ENCODE peak calls at places on chromosome 17, in nine cellular contexts. V is neural crest cell, C is mesothelial cell of epicardium, K is fibroblast of lung, F is WTC11, G is AG09319, R is AG10803, D is Peyer's patch, X is IMR-90. O is an unnamed sample.

GRCh38 chr17:82608816-82609215 is 39.4 kb downstream of the WDR45B start:
- DNase-seq in C (no peak), R (no peak), V (no peak), D (no peak), K (no peak), G (no peak), X (no peak), F (no peak), O (no peak)

GRCh38 chr17:66138120-66138519 is 53.8 kb downstream of the CEP112 start:
- DNase-seq in R (no peak), C (no peak), V (no peak), D (no peak), F (no peak), G (no peak), K (no peak), X (no peak), O (no peak)

GRCh38 chr17:39175695-39176093 is 9.7 kb upstream of the ARL5C start:
- DNase-seq in V (no peak), C (no peak), F (no peak), K (no peak), X (no peak), G (no peak), D (no peak), R (no peak), O (no peak)

GRCh38 chr17:64240261-64240740 is 22.8 kb downstream of the TEX2 start:
- DNase-seq in V (no peak), X (peak), K (no peak), G (no peak), R (no peak), F (no peak), D (no peak), C (no peak), O (no peak)

GRCh38 chr17:75535119-75535537 is 9.6 kb downstream of the LLGL2 start:
- DNase-seq in C (no peak), K (no peak), V (no peak), D (peak), R (no peak), F (no peak), X (no peak), G (no peak), O (no peak)

GRCh38 chr17:76458580-76459490 is 5.9 kb upstream of the UBE2O start:
- DNase-seq in X (peak), V (peak), F (peak), R (peak), D (peak), C (peak), G (no peak), K (peak), O (no peak)

GRCh38 chr17:38628441-38628840 is 22.7 kb upstream of the SRCIN1 start:
- DNase-seq in K (no peak), G (no peak), D (no peak), V (no peak), X (peak), C (no peak), F (peak), R (peak), O (no peak)

GRCh38 chr17:75270218-75270965 is 639 bp downstream of the MIF4GD start:
- DNase-seq in C (peak), G (no peak), R (peak), K (peak), F (peak), V (peak), D (peak), X (peak), O (peak)

GRCh38 chr17:19739241-19740201 is 8.6 kb downstream of the ALDH3A1 start:
- DNase-seq in K (no peak), V (no peak), G (no peak), R (no peak), F (no peak), X (no peak), D (no peak), C (no peak), O (no peak)

GRCh38 chr17:66734544-66734943 is 100.4 kb upstream of the CACNG5 start:
- DNase-seq in K (no peak), V (no peak), X (no peak), D (no peak), F (no peak), R (no peak), C (no peak), G (no peak), O (no peak)

GRCh38 chr17:71585540-71585939 is 535.3 kb upstream of the SOX9 start:
- DNase-seq in X (no peak), D (no peak), C (no peak), V (no peak), R (no peak), G (no peak), K (no peak), F (no peak), O (no peak)

GRCh38 chr17:82288602-82288927 is 15.1 kb upstream of the CSNK1D start:
- DNase-seq in V (no peak), G (no peak), D (no peak), X (no peak), F (no peak), C (no peak), K (no peak), R (no peak), O (no peak)

GRCh38 chr17:37110012-37110701 is 161.4 kb downstream of the AATF start:
- DNase-seq in D (no peak), K (no peak), R (no peak), F (no peak), X (no peak), C (no peak), G (no peak), V (no peak), O (no peak)

GRCh38 chr17:65750678-65751077 is 189.2 kb upstream of the AXIN2 start:
- DNase-seq in C (peak), F (no peak), D (no peak), K (peak), R (peak), V (no peak), G (peak), X (peak), O (no peak)

GRCh38 chr17:32995416-32995815 is 3.8 kb downstream of the SPACA3 start:
- DNase-seq in G (no peak), K (no peak), D (no peak), X (no peak), V (no peak), F (no peak), C (no peak), R (no peak), O (no peak)

GRCh38 chr17:74736423-74737298 is at the start of gene RAB37:
- DNase-seq in F (peak), K (no peak), X (no peak), D (peak), V (no peak), C (no peak), G (no peak), R (no peak), O (no peak)

GRCh38 chr17:18246880-18247612 is 11.5 kb downstream of the FLII start:
- DNase-seq in R (no peak), D (peak), F (peak), K (peak), X (peak), C (peak), V (no peak), G (no peak), O (no peak)

GRCh38 chr17:63834431-63835166 is 7.1 kb upstream of the FTSJ3 start:
- DNase-seq in D (peak), K (peak), F (peak), G (no peak), C (no peak), X (peak), V (peak), R (peak), O (no peak)

GRCh38 chr17:42312285-42313130 is 24.2 kb downstream of the STAT5A start:
- DNase-seq in V (peak), R (peak), K (peak), D (peak), G (no peak), X (peak), F (peak), C (peak), O (peak)

GRCh38 chr17:7405882-7406825 is 1.5 kb upstream of the NLGN2 start:
- DNase-seq in K (no peak), G (no peak), C (no peak), X (no peak), F (no peak), V (no peak), D (no peak), R (no peak), O (no peak)

GRCh38 chr17:63682981-63683380 is 16.9 kb downstream of the LIMD2 start:
- DNase-seq in C (no peak), K (no peak), D (no peak), G (no peak), X (no peak), R (no peak), F (no peak), V (no peak), O (no peak)

GRCh38 chr17:31704483-31704882 is 154.6 kb downstream of the COPRS start:
- DNase-seq in G (no peak), X (no peak), F (no peak), R (no peak), C (no peak), V (no peak), K (no peak), D (no peak), O (peak)

GRCh38 chr17:64006361-64007088 is 8.4 kb downstream of the PRR29 start:
- DNase-seq in X (no peak), G (no peak), R (no peak), D (no peak), K (no peak), C (no peak), V (no peak), F (no peak), O (no peak)

GRCh38 chr17:32355649-32356377 is 5.9 kb downstream of the ZNF207 start:
- DNase-seq in V (no peak), D (no peak), G (no peak), F (no peak), K (peak), X (no peak), R (no peak), C (no peak), O (no peak)

GRCh38 chr17:9237661-9238301 is 216.5 kb downstream of the NTN1 start:
- DNase-seq in G (no peak), C (no peak), F (no peak), D (no peak), X (no peak), K (no peak), R (no peak), V (peak), O (no peak)

GRCh38 chr17:9839433-9839832 is 13.7 kb downstream of the GLP2R start:
- DNase-seq in G (no peak), K (peak), F (peak), X (peak), C (no peak), D (no peak), V (no peak), R (peak), O (no peak)

DNA sequence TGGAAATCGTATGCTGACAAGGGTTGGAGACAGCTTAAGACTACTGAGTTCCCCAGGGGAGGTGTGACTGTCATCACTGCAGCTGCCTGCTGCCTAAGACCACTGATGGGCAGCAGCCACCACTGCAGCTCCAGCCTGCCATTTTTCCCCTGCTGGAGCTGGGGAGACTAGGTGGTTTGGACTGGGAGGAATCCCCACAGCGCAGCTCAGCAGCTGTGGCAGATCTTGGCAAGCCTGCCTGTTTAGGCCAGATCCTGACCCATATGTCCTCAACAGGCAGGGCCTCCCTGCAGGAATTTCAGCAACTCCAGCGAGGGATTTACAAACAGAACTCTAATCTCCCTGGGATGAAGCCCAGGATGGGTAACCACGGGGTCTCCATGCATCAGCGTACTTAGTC is 356.4 kb upstream of the TOM1L1 start:
- DNase-seq in V (no peak), C (no peak), G (no peak), X (no peak), F (peak), K (no peak), R (no peak), D (no peak), O (no peak)
- TF ChIP-seq CTCF in V (no peak), C (no peak), G (no peak), X (no peak), F (no peak), K (no peak), R (no peak), D (no peak), O (no peak)

DNA sequence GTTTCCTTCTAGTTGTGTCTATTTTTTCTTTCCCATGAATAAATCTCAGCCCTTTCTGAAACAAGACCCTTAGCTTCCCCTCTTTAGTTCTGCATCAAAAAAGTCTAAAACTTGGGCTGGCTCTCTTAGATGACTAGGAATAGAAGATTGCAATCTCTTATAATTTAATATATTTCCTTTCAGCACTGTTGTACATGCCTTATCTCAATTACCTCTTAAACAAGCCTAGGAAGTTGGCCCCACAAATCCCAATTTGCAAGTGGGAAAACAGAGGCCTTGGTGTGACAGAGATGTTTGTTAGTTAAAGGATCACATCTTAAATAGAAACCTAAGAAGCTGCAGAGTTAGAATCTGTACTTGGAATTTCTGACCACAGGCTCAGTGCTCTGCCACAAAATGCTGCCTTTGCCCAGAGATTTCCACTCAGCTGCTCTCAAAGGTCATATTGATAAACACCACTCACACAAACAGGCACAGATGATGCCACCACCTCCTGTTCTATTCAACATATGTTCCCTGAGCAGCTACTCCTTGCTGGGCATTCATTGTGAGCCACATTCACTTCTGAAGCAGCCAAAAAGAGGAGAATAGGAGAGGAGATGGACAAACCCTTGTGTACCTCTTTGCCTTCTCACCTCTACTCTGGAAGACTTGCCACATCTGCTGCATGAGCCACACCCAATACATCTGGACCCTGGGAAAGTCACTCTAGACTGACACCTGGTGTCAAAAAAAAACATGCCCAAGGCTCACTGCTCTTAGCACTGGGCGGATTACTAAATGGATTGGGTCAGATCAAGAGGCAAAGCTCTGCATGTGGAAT is 5.5 kb downstream of the CCDC182 start:
- DNase-seq in C (no peak), G (no peak), D (no peak), K (no peak), R (no peak), F (no peak), X (no peak), V (no peak), O (no peak)
- TF ChIP-seq CTCF in C (no peak), G (no peak), D (peak), K (no peak), R (no peak), F (no peak), X (peak), V (peak), O (peak)

DNA sequence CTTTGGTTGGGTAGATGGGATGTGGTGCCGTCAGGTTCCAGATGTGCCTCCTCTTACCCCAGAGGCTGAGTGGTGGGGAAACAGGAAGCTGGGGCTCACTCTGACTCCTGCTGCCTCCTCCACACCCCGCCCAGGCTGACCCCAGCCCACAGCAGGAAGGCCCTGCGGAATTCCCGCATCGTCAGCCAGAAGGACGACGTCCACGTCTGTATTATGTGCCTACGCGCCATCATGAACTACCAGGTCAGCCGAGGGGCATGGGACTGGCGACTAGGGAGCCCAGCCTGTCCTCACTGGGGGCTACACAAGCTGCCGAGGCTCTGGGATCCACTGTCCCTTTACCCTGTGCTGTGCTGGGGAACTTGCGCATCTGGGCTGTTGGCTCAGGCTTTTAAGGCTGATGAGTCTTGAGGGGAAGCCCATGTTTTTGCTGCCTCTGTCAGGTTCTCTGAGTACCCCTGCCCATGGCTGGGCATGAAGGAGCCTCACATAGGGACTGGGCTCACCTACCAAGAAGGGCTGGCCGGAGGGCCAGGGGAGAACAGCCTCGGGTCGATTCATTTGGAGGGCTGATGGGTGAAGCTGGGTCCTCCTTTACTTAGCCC is 14.4 kb downstream of the FMNL1 start:
- DNase-seq in D (no peak), G (no peak), F (no peak), C (no peak), K (no peak), R (no peak), V (no peak), X (no peak), O (no peak)
- TF ChIP-seq CTCF in D (no peak), G (no peak), F (peak), C (peak), K (no peak), R (no peak), V (peak), X (no peak), O (peak)

GRCh38 chr17:4263282-4264215 is at the start of gene ANKFY1:
- DNase-seq in K (peak), X (peak), F (peak), V (peak), R (peak), C (peak), D (peak), G (peak), O (peak)
- TF ChIP-seq CTCF in K (no peak), X (peak), F (no peak), V (no peak), R (no peak), C (no peak), D (no peak), G (peak), O (peak)

GRCh38 chr17:49846938-49847712 is 744 bp downstream of the TAC4 start:
- DNase-seq in V (no peak), R (no peak), K (no peak), C (no peak), D (no peak), G (no peak), X (no peak), F (no peak), O (no peak)

GRCh38 chr17:49845210-49845782 is 2.6 kb downstream of the TAC4 start:
- DNase-seq in D (no peak), V (no peak), C (no peak), R (no peak), X (no peak), K (no peak), F (no peak), G (no peak), O (no peak)

GRCh38 chr17:49841548-49841947 is 6.3 kb downstream of the TAC4 start:
- DNase-seq in R (no peak), K (no peak), C (no peak), F (no peak), D (no peak), V (no peak), X (no peak), G (no peak), O (no peak)

GRCh38 chr17:49842846-49843245 is 5.0 kb downstream of the TAC4 start:
- DNase-seq in F (no peak), V (no peak), R (no peak), K (no peak), X (peak), D (no peak), C (no peak), G (no peak), O (no peak)

GRCh38 chr17:49843774-49844350 is 4.0 kb downstream of the TAC4 start:
- DNase-seq in V (no peak), D (no peak), G (no peak), X (no peak), K (no peak), R (no peak), C (no peak), F (peak), O (no peak)
- TF ChIP-seq CTCF in V (peak), D (no peak), G (peak), X (peak), K (peak), R (peak), C (no peak), F (peak), O (peak)

DNA sequence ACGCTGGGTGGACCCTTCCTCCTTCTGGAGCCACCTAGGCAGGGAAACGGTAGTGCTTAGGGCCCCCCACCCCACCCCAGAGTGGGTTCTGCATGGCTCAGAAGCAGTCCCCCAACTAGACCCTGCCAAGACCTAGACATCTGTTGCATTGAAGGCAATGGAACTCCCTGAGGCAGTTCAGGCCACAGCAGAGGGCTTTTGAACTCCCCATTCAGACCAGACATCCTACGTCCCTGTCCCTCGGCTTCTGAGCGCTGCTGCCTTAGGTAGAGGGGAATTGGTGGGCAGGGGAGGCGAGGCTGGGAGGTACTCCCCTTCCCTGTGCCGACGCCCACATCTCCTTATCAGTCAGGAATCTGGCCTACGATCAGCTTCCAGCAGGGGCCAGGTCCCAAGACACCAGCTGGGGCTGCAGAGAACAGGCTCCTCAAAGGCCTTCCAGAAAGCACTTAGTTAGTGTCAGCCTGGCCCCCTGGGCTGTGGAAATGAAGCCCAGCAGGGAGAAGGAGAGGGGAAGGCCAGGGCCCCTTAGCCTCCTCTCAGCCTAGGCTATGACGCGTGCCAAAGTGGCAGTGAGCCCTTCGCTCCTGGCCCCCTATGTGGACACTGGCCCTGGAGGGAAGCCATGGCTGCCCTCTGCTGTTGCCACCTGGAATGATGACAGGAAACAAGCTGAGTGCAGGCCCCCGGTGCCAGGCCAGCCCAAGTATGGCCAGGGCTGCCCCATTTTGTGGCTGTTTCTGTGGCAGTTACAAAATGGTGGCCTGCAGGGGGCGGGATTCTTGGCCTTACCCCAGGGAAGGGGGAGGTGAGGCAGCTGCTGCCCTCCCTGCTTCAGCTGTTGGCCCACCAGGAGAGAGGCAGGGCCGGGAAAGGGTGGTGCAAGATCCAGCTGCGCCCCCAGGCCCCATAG is 11.1 kb downstream of the TBX4 start:
- DNase-seq in R (no peak), K (no peak), D (no peak), G (no peak), V (no peak), X (no peak), F (peak), C (no peak), O (no peak)
- TF ChIP-seq CTCF in R (no peak), K (peak), D (no peak), G (peak), V (peak), X (no peak), F (no peak), C (no peak), O (no peak)

GRCh38 chr17:17237026-17237799 is at the start of gene FLCN:
- DNase-seq in D (peak), G (peak), F (peak), R (peak), X (peak), V (peak), C (peak), K (peak), O (peak)
- TF ChIP-seq CTCF in D (no peak), G (no peak), F (no peak), R (no peak), X (no peak), V (no peak), C (no peak), K (no peak), O (no peak)

GRCh38 chr17:73211745-73212144 is 18.9 kb downstream of the COG1 start:
- DNase-seq in G (no peak), F (no peak), R (no peak), C (no peak), X (no peak), K (no peak), D (no peak), V (no peak), O (no peak)

GRCh38 chr17:73214008-73214407 is 21.2 kb downstream of the COG1 start:
- DNase-seq in C (no peak), V (no peak), F (no peak), D (no peak), G (no peak), X (no peak), R (no peak), K (no peak), O (no peak)

GRCh38 chr17:73214851-73215250 is 22.0 kb downstream of the COG1 start:
- DNase-seq in D (no peak), V (no peak), C (no peak), G (no peak), F (no peak), K (no peak), R (no peak), X (no peak), O (no peak)

GRCh38 chr17:73210002-73210678 is 17.3 kb downstream of the COG1 start:
- DNase-seq in X (no peak), V (no peak), G (no peak), C (no peak), R (no peak), F (no peak), D (no peak), K (no peak), O (no peak)

GRCh38 chr17:73215414-73215813 is 22.6 kb downstream of the COG1 start:
- DNase-seq in C (no peak), X (no peak), G (no peak), R (no peak), K (no peak), V (no peak), D (no peak), F (peak), O (no peak)
- TF ChIP-seq CTCF in C (no peak), X (no peak), G (no peak), R (no peak), K (no peak), V (peak), D (no peak), F (peak), O (no peak)

O was measured in osteocyte.